ENCODE peak calls at places on chromosomes 6 and 20, in five cellular contexts. One of them, this sample, is unnamed.

GRCh38 chr6:6880745-6881437 is 226.9 kb upstream of the RREB1 start:
- DNase-seq in hepatic stellate cell: no peak
- DNase-seq in kidney tubule cell: no peak
- DNase-seq in HT1080: no peak
- DNase-seq in lower lobe of right lung: no peak
- DNase-seq in this sample: no peak

GRCh38 chr6:147666254-147666653 is 157.8 kb downstream of the SAMD5 start:
- DNase-seq in hepatic stellate cell: no peak
- DNase-seq in kidney tubule cell: no peak
- DNase-seq in HT1080: no peak
- DNase-seq in lower lobe of right lung: no peak
- DNase-seq in this sample: no peak

GRCh38 chr6:90846824-90847223 is 260.0 kb upstream of the MAP3K7 start:
- DNase-seq in hepatic stellate cell: no peak
- DNase-seq in kidney tubule cell: peak
- DNase-seq in HT1080: peak
- DNase-seq in lower lobe of right lung: no peak
- DNase-seq in this sample: no peak

GRCh38 chr6:111985202-111985731 is 68.6 kb upstream of the CCN6 start:
- DNase-seq in hepatic stellate cell: peak
- DNase-seq in kidney tubule cell: peak
- DNase-seq in HT1080: peak
- DNase-seq in lower lobe of right lung: no peak
- DNase-seq in this sample: no peak

GRCh38 chr6:6547111-6547879 is 41.2 kb upstream of the LY86 start:
- DNase-seq in hepatic stellate cell: peak
- DNase-seq in kidney tubule cell: peak
- DNase-seq in HT1080: peak
- DNase-seq in lower lobe of right lung: peak
- DNase-seq in this sample: peak

GRCh38 chr6:14811760-14812428 is 434.0 kb upstream of the JARID2 start:
- DNase-seq in hepatic stellate cell: peak
- DNase-seq in kidney tubule cell: no peak
- DNase-seq in HT1080: no peak
- DNase-seq in lower lobe of right lung: no peak
- DNase-seq in this sample: no peak

GRCh38 chr6:96755096-96755495 is 82.2 kb downstream of the GPR63 start:
- DNase-seq in hepatic stellate cell: no peak
- DNase-seq in kidney tubule cell: no peak
- DNase-seq in HT1080: no peak
- DNase-seq in lower lobe of right lung: no peak
- DNase-seq in this sample: no peak

GRCh38 chr20:43977252-43977651 is 62.6 kb downstream of the TOX2 start:
- DNase-seq in hepatic stellate cell: no peak
- DNase-seq in kidney tubule cell: no peak
- DNase-seq in HT1080: peak
- DNase-seq in lower lobe of right lung: no peak
- DNase-seq in this sample: no peak

GRCh38 chr20:10449270-10449669 is 14.2 kb downstream of the SLX4IP start:
- DNase-seq in hepatic stellate cell: no peak
- DNase-seq in kidney tubule cell: no peak
- DNase-seq in HT1080: no peak
- DNase-seq in lower lobe of right lung: no peak
- DNase-seq in this sample: no peak

GRCh38 chr6:100920028-100920427 is 38.9 kb upstream of the ASCC3 start:
- DNase-seq in hepatic stellate cell: no peak
- DNase-seq in kidney tubule cell: no peak
- DNase-seq in HT1080: no peak
- DNase-seq in lower lobe of right lung: no peak
- DNase-seq in this sample: no peak

GRCh38 chr20:62785381-62785780 is 10.9 kb upstream of the MRGBP start:
- DNase-seq in hepatic stellate cell: no peak
- DNase-seq in kidney tubule cell: no peak
- DNase-seq in HT1080: no peak
- DNase-seq in lower lobe of right lung: no peak
- DNase-seq in this sample: no peak

GRCh38 chr6:28311139-28311823 is 24.7 kb downstream of the ZSCAN31 start:
- DNase-seq in hepatic stellate cell: no peak
- DNase-seq in kidney tubule cell: no peak
- DNase-seq in HT1080: no peak
- DNase-seq in lower lobe of right lung: no peak
- DNase-seq in this sample: no peak

GRCh38 chr6:12138936-12139335 is 126.8 kb downstream of the HIVEP1 start:
- DNase-seq in hepatic stellate cell: no peak
- DNase-seq in kidney tubule cell: no peak
- DNase-seq in HT1080: no peak
- DNase-seq in lower lobe of right lung: no peak
- DNase-seq in this sample: no peak

GRCh38 chr20:50533464-50533863 is 23.3 kb downstream of the PTPN1 start:
- DNase-seq in hepatic stellate cell: no peak
- DNase-seq in kidney tubule cell: no peak
- DNase-seq in HT1080: no peak
- DNase-seq in lower lobe of right lung: no peak
- DNase-seq in this sample: no peak

GRCh38 chr6:123529843-123530242 is 106.9 kb downstream of the TRDN start:
- DNase-seq in hepatic stellate cell: no peak
- DNase-seq in kidney tubule cell: peak
- DNase-seq in HT1080: peak
- DNase-seq in lower lobe of right lung: no peak
- DNase-seq in this sample: no peak

GRCh38 chr6:138107752-138108592 is 753 bp upstream of the PERP start:
- DNase-seq in hepatic stellate cell: no peak
- DNase-seq in kidney tubule cell: peak
- DNase-seq in HT1080: no peak
- DNase-seq in lower lobe of right lung: no peak
- DNase-seq in this sample: no peak

GRCh38 chr20:20710847-20711315 is 1.6 kb downstream of the RALGAPA2 start:
- DNase-seq in hepatic stellate cell: no peak
- DNase-seq in kidney tubule cell: peak
- DNase-seq in HT1080: no peak
- DNase-seq in lower lobe of right lung: peak
- DNase-seq in this sample: no peak

GRCh38 chr20:19735446-19735845 is 22.6 kb upstream of the RIN2 start:
- DNase-seq in hepatic stellate cell: peak
- DNase-seq in kidney tubule cell: peak
- DNase-seq in HT1080: peak
- DNase-seq in lower lobe of right lung: no peak
- DNase-seq in this sample: no peak

GRCh38 chr20:1930165-1930564 is 35.0 kb downstream of the SIRPA start:
- DNase-seq in hepatic stellate cell: no peak
- DNase-seq in kidney tubule cell: no peak
- DNase-seq in HT1080: no peak
- DNase-seq in lower lobe of right lung: no peak
- DNase-seq in this sample: no peak

GRCh38 chr20:49319204-49319809 is 41.5 kb upstream of the ZNFX1 start:
- DNase-seq in hepatic stellate cell: no peak
- DNase-seq in kidney tubule cell: no peak
- DNase-seq in HT1080: no peak
- DNase-seq in lower lobe of right lung: no peak
- DNase-seq in this sample: no peak

GRCh38 chr6:24666097-24666615 is 543 bp downstream of the TDP2 start:
- DNase-seq in hepatic stellate cell: peak
- DNase-seq in kidney tubule cell: peak
- DNase-seq in HT1080: no peak
- DNase-seq in lower lobe of right lung: peak
- DNase-seq in this sample: peak

GRCh38 chr6:13574149-13574570 is 241 bp upstream of the SIRT5 start:
- DNase-seq in hepatic stellate cell: peak
- DNase-seq in kidney tubule cell: peak
- DNase-seq in HT1080: peak
- DNase-seq in lower lobe of right lung: peak
- DNase-seq in this sample: peak

GRCh38 chr6:29941476-29941875 is 856 bp upstream of the HLA-A start:
- DNase-seq in hepatic stellate cell: no peak
- DNase-seq in kidney tubule cell: peak
- DNase-seq in HT1080: no peak
- DNase-seq in lower lobe of right lung: no peak
- DNase-seq in this sample: no peak

GRCh38 chr20:59935457-59936185 is 2.2 kb upstream of the SYCP2 start:
- DNase-seq in hepatic stellate cell: no peak
- DNase-seq in kidney tubule cell: no peak
- DNase-seq in HT1080: no peak
- DNase-seq in lower lobe of right lung: no peak
- DNase-seq in this sample: no peak

GRCh38 chr6:30720738-30721197 is 616 bp downstream of the TUBB start:
- DNase-seq in hepatic stellate cell: no peak
- DNase-seq in kidney tubule cell: peak
- DNase-seq in HT1080: peak
- DNase-seq in lower lobe of right lung: peak
- DNase-seq in this sample: peak

GRCh38 chr20:39873286-39873685 is 815.8 kb downstream of the MAFB start:
- DNase-seq in hepatic stellate cell: no peak
- DNase-seq in kidney tubule cell: no peak
- DNase-seq in HT1080: no peak
- DNase-seq in lower lobe of right lung: no peak
- DNase-seq in this sample: no peak

GRCh38 chr6:84929212-84929611 is 164.8 kb upstream of the TBX18 start:
- DNase-seq in hepatic stellate cell: no peak
- DNase-seq in kidney tubule cell: no peak
- DNase-seq in HT1080: no peak
- DNase-seq in lower lobe of right lung: no peak
- DNase-seq in this sample: no peak

GRCh38 chr20:34579191-34579661 is 20.7 kb downstream of the MAP1LC3A start:
- DNase-seq in hepatic stellate cell: peak
- DNase-seq in kidney tubule cell: peak
- DNase-seq in HT1080: peak
- DNase-seq in lower lobe of right lung: no peak
- DNase-seq in this sample: no peak

GRCh38 chr6:79466222-79466834 is 70.9 kb downstream of the LCA5 start:
- DNase-seq in hepatic stellate cell: peak
- DNase-seq in kidney tubule cell: peak
- DNase-seq in HT1080: no peak
- DNase-seq in lower lobe of right lung: no peak
- DNase-seq in this sample: no peak

GRCh38 chr6:74369556-74369993 is 673.6 kb downstream of the CD109 start:
- DNase-seq in hepatic stellate cell: no peak
- DNase-seq in kidney tubule cell: no peak
- DNase-seq in HT1080: peak
- DNase-seq in lower lobe of right lung: no peak
- DNase-seq in this sample: no peak

GRCh38 chr6:71403422-71404134 is 115.0 kb downstream of the OGFRL1 start:
- DNase-seq in hepatic stellate cell: no peak
- DNase-seq in kidney tubule cell: no peak
- DNase-seq in HT1080: no peak
- DNase-seq in lower lobe of right lung: no peak
- DNase-seq in this sample: no peak

GRCh38 chr20:1328680-1329330 is at the start of gene SDCBP2:
- DNase-seq in hepatic stellate cell: no peak
- DNase-seq in kidney tubule cell: peak
- DNase-seq in HT1080: no peak
- DNase-seq in lower lobe of right lung: peak
- DNase-seq in this sample: peak

This sample was measured in spleen.